ENCODE peak calls at places on chromosome 4, in six cellular contexts. D is thoracic aorta, J is A549, Q is GM12878, T is left ventricle myocardium inferior, V is astrocyte. O is an unnamed sample.
A peak's percentile ranks its signal among the peaks of the same experiment; 100 is the strongest.

GRCh38 chr4:678331-678734 is 4.0 kb downstream of the MYL5 start:
- DNase-seq in J (no peak), D (no peak), Q (no peak), T (no peak), V (no peak), O (no peak)

GRCh38 chr4:38157592-38157991 is 197.4 kb downstream of the PTTG2 start:
- DNase-seq in Q (no peak), T (no peak), D (no peak), J (peak; percentile 66), V (no peak), O (no peak)

GRCh38 chr4:16294455-16294854 is 68.2 kb upstream of the TAPT1 start:
- DNase-seq in J (no peak), V (peak; percentile 47), D (no peak), T (no peak), Q (no peak), O (no peak)

GRCh38 chr4:189046642-189047041 is 894.0 kb upstream of the FRG1 start:
- DNase-seq in J (no peak), D (no peak), Q (no peak), V (no peak), T (no peak), O (no peak)

GRCh38 chr4:6591305-6591704 is 16.3 kb downstream of the MAN2B2 start:
- DNase-seq in J (no peak), D (no peak), Q (no peak), T (no peak), V (no peak), O (no peak)

GRCh38 chr4:22410645-22411247 is 105.1 kb downstream of the ADGRA3 start:
- DNase-seq in V (no peak), D (no peak), T (no peak), Q (no peak), J (no peak), O (no peak)

GRCh38 chr4:7823416-7823824 is 116.2 kb downstream of the AFAP1 start:
- DNase-seq in Q (no peak), D (no peak), J (peak; percentile 51), V (no peak), T (peak; percentile 80), O (no peak)

GRCh38 chr4:92825785-92826184 is 522.0 kb downstream of the GRID2 start:
- DNase-seq in J (no peak), Q (no peak), D (no peak), V (no peak), T (no peak), O (no peak)

GRCh38 chr4:61772116-61772515 is 572.0 kb downstream of the ADGRL3 start:
- DNase-seq in Q (no peak), D (no peak), J (no peak), V (peak; percentile 40), T (no peak), O (no peak)

GRCh38 chr4:135718019-135718418 is 1516.4 kb upstream of the PABPC4L start:
- DNase-seq in Q (no peak), T (no peak), J (no peak), V (no peak), D (no peak), O (no peak)

GRCh38 chr4:153655004-153655541 is 29.0 kb upstream of the TLR2 start:
- DNase-seq in J (no peak), V (no peak), Q (no peak), T (no peak), D (no peak), O (no peak)

GRCh38 chr4:119834901-119835300 is 206.3 kb upstream of the PDE5A start:
- DNase-seq in T (no peak), V (no peak), Q (no peak), J (no peak), D (no peak), O (no peak)

GRCh38 chr4:158513246-158513645 is 8.4 kb upstream of the RXFP1 start:
- DNase-seq in Q (no peak), V (no peak), D (no peak), J (no peak), T (no peak), O (no peak)

GRCh38 chr4:36363024-36363423 is 81.6 kb downstream of the DTHD1 start:
- DNase-seq in Q (no peak), V (peak; percentile 31), T (no peak), J (peak; percentile 25), D (no peak), O (no peak)

GRCh38 chr4:56908206-56909082 is 744 bp downstream of the REST start:
- DNase-seq in T (peak; percentile 60), V (peak; percentile 49), J (peak; percentile 32), Q (no peak), D (peak; percentile 7), O (no peak)

GRCh38 chr4:306551-306961 is 1.3 kb upstream of the ZNF732 start:
- DNase-seq in D (no peak), V (no peak), Q (peak; percentile 73), J (no peak), T (no peak), O (no peak)

GRCh38 chr4:42483426-42484379 is 86.4 kb downstream of the SHISA3 start:
- DNase-seq in D (no peak), V (peak; percentile 31), T (no peak), J (no peak), Q (no peak), O (no peak)

GRCh38 chr4:122500852-122501501 is 44.5 kb upstream of the IL2 start:
- DNase-seq in J (no peak), V (peak; percentile 61), T (no peak), Q (no peak), D (no peak), O (no peak)

GRCh38 chr4:52657630-52658501 is 1.2 kb downstream of the USP46 start:
- DNase-seq in T (no peak), Q (no peak), J (peak; percentile 9), D (no peak), V (no peak), O (no peak)

DNA sequence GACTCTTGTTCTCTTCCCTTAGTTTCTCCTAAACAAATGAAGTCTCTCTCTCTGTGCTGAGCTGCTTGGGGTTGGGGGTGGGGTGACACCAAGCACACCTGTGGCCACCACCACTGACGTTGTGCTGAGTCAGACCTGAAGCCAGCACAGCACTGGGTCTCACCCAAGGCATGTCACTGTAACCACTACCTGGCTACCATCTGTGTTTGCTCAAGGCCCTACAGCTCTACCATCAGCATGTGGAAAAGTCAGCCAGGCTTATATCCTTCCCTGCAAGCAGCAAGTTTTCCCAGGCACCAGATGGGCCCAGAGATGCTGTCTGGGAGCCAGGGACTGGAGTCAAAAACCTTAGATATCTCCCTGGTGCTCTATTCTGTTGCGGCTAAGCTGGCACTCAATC is 6.9 kb downstream of the CXCL10 start:
- DNase-seq in J (no peak), Q (peak; percentile 37), D (no peak), V (no peak), T (no peak), O (no peak)
- H3K4me1 ChIP-seq in J (no peaks in the 10 kb centered on the region), Q (peaks cover 45% of the 10 kb centered on the region), D (peaks cover 5% of the 10 kb centered on the region), V (peaks cover 12% of the 10 kb centered on the region), T (peaks cover 7% of the 10 kb centered on the region), O (no peaks in the 10 kb centered on the region)

GRCh38 chr4:40173470-40173875 is 23.4 kb upstream of the RHOH start:
- DNase-seq in T (no peak), Q (no peak), V (no peak), D (no peak), J (no peak), O (no peak)

GRCh38 chr4:40178672-40179071 is 18.2 kb upstream of the RHOH start:
- DNase-seq in D (no peak), T (no peak), Q (no peak), V (no peak), J (no peak), O (no peak)

GRCh38 chr4:40177591-40177990 is 19.2 kb upstream of the RHOH start:
- DNase-seq in Q (no peak), V (no peak), D (no peak), T (no peak), J (no peak), O (no peak)

GRCh38 chr4:40179360-40179759 is 17.5 kb upstream of the RHOH start:
- DNase-seq in D (no peak), V (no peak), T (no peak), Q (no peak), J (no peak), O (no peak)

GRCh38 chr4:40176602-40177001 is 20.2 kb upstream of the RHOH start:
- DNase-seq in J (no peak), T (no peak), Q (no peak), D (no peak), V (no peak), O (no peak)
- TF ChIP-seq CTCF in J (no peak), T (no peak), Q (no peak), D (no peak), V (no peak), O (no peak)

GRCh38 chr4:4486969-4487368 is 54.9 kb downstream of the STX18 start:
- DNase-seq in Q (no peak), V (no peak), D (no peak), T (no peak), J (no peak), O (no peak)
- H3K4me1 ChIP-seq in Q (peaks cover 17% of the 10 kb centered on the region), V (no peaks in the 10 kb centered on the region), D (no peaks in the 10 kb centered on the region), T (no peaks in the 10 kb centered on the region), J (peaks cover 15% of the 10 kb centered on the region), O (peaks cover under 1% of the 10 kb centered on the region)

GRCh38 chr4:25770844-25771243 is 91.9 kb downstream of the SEL1L3 start:
- DNase-seq in J (no peak), Q (no peak), T (no peak), D (no peak), V (no peak), O (no peak)

GRCh38 chr4:25769251-25769650 is 93.5 kb downstream of the SEL1L3 start:
- DNase-seq in V (peak; percentile 26), Q (no peak), D (no peak), J (no peak), T (peak; percentile 31), O (no peak)

GRCh38 chr4:25773358-25773757 is 89.4 kb downstream of the SEL1L3 start:
- DNase-seq in J (no peak), V (no peak), D (no peak), Q (no peak), T (no peak), O (no peak)

GRCh38 chr4:25771672-25772071 is 91.1 kb downstream of the SEL1L3 start:
- DNase-seq in T (no peak), D (no peak), Q (no peak), J (no peak), V (no peak), O (no peak)

DNA sequence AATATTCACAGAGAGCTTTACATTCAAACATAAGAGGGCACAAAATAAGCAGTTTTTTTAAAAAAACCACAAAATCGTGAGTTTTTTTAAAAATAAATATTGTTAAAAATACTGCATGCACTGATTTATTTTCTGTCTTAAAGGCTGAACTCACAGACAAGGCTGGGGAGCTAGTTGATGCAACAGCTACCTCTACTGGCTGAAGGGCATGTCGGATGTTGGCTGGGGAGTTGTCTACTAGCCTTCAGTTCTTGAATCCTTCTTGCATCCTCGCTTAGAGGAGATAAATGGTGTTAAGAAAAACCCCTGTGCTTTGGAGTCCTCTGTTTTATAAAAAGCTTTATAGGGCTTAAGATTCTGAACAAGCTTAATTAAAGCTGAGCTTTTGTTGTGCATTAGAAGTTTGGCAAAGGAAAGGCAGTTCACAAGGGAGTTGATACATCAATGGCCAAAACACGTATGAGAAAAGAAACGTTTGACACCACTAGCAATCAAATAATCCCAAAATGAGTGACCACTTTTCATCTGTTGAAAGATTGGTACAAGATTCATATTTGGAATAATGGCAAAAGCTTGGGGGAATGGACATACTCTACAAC is 94.8 kb downstream of the SEL1L3 start:
- DNase-seq in Q (no peak), V (peak; percentile 44), J (peak; percentile 66), T (peak; percentile 36), D (no peak), O (no peak)
- TF ChIP-seq CTCF in Q (peak; percentile 78), V (peak; percentile 97), J (peak; percentile 74), T (peak; percentile 83), D (peak; percentile 48), O (no peak)

GRCh38 chr4:173277340-173277739 is 56.8 kb downstream of the HMGB2 start:
- DNase-seq in T (no peak), J (no peak), D (no peak), V (no peak), Q (no peak), O (no peak)
- H3K4me1 ChIP-seq in T (no peaks in the 10 kb centered on the region), J (no peaks in the 10 kb centered on the region), D (no peaks in the 10 kb centered on the region), V (no peaks in the 10 kb centered on the region), Q (no peaks in the 10 kb centered on the region), O (no peaks in the 10 kb centered on the region)

O was measured in breast epithelium.